ENCODE peak calls at places on chromosomes 2 and 18, in ten cellular contexts. H is prostate gland, J is ovary, W is spleen, X is right lobe of liver, R is endothelial cell of umbilical vein, G is adrenal gland, L is heart left ventricle, C is sigmoid colon, A is H1. Z is an unnamed sample.

GRCh38 chr2:161075701-161076100 is 84.5 kb upstream of the TANK start:
- DNase-seq in H (no peak), J (no peak), W (no peak), X (no peak), R (no peak), G (no peak), L (no peak), C (no peak), A (no peak), Z (no peak)

GRCh38 chr2:145957929-145958328 is 1438.0 kb upstream of the ZEB2 start:
- DNase-seq in H (no peak), J (no peak), W (no peak), X (no peak), R (no peak), G (no peak), L (no peak), C (no peak), A (no peak), Z (no peak)

GRCh38 chr2:150470435-150470834 is 17.0 kb downstream of the RND3 start:
- DNase-seq in H (no peak), J (no peak), W (no peak), X (no peak), R (peak; percentile 12), G (no peak), L (no peak), C (no peak), A (no peak), Z (no peak)

GRCh38 chr2:79512442-79513401 is at the start of gene CTNNA2:
- DNase-seq in H (no peak), J (peak; percentile 42), W (peak; percentile 75), X (peak; percentile 51), R (no peak), G (peak; percentile 70), L (peak; percentile 26), C (no peak), A (peak; percentile 89), Z (no peak)

GRCh38 chr2:168780671-168781071 is 21.8 kb upstream of the NOSTRIN start:
- DNase-seq in H (no peak), J (no peak), W (no peak), X (peak; percentile 53), R (peak; percentile 45), G (peak; percentile 43), L (no peak), C (no peak), A (no peak), Z (no peak)

GRCh38 chr18:66724664-66725356 is 120.9 kb upstream of the CDH19 start:
- DNase-seq in H (peak; percentile 63), J (no peak), W (no peak), X (peak; percentile 72), R (no peak), G (no peak), L (no peak), C (no peak), A (no peak), Z (no peak)

GRCh38 chr2:69046221-69046662 is 33.3 kb downstream of the ANTXR1 start:
- DNase-seq in H (no peak), J (no peak), W (no peak), X (no peak), R (peak; percentile 88), G (no peak), L (no peak), C (no peak), A (no peak), Z (no peak)

GRCh38 chr2:42928161-42928691 is 135.8 kb upstream of the HAAO start:
- DNase-seq in H (no peak), J (no peak), W (no peak), X (no peak), R (no peak), G (no peak), L (no peak), C (no peak), A (no peak), Z (no peak)

DNA sequence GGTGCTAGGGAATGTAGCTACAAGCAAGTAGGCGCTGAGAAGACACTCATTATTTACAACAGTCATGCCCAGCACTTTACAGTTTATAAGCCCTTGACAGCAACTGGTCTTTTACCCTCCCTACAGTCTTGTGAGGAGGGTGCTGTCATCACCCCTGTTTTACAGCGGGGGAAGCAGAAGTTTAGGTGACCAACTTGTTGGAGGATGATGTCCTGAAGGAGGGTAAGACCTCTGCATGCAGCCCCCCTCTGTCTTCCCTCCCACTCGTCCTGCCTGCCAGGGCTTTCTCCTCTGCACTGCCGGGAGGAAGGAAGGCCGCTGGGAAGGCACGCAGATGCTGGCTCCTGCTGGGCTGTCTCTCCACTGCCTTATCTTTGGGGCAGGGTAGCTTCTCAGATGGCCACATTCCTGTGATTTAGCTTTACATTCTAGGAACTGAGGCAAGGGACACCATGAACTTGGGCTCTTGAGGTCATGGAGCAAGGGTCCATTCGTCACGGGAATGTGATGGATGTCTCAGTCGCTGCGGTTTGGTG is 972 bp downstream of the IL1R1 start:
- DNase-seq in H (no peak), J (peak; percentile 60), W (no peak), X (no peak), R (peak; percentile 49), G (peak; percentile 55), L (peak; percentile 43), C (peak; percentile 72), A (no peak), Z (no peak)
- H3K4me3 ChIP-seq in H (peak overlapping the region; percentile 67), J (peak overlapping the region; percentile 64), W (peak overlapping the region; percentile 43), X (peak overlapping the region; percentile 60), R (peak overlapping the region; percentile 63), G (peak overlapping the region; percentile 26), L (peak overlapping the region; percentile 90), C (peak overlapping the region; percentile 64), A (no peak overlapping the region), Z (peak overlapping the region; percentile 86)

GRCh38 chr2:202965810-202966454 is 48.7 kb upstream of the NBEAL1 start:
- DNase-seq in H (no peak), J (no peak), W (no peak), X (no peak), R (peak; percentile 15), G (no peak), L (no peak), C (no peak), A (no peak), Z (no peak)
- TF ChIP-seq POLR2A in H (no peak), J (no peak), W (no peak), X (no peak), R (no peak), G (no peak), L (no peak), C (no peak), A (no peak), Z (no peak)

GRCh38 chr2:46537624-46538023 is 58.3 kb downstream of the TMEM247 start:
- DNase-seq in H (no peak), J (no peak), W (no peak), X (no peak), R (no peak), G (no peak), L (no peak), C (no peak), A (no peak), Z (no peak)
- H3K4me1 ChIP-seq in H (peaks cover 5% of the 10 kb centered on the region), J (peaks cover 2% of the 10 kb centered on the region), W (peaks cover 42% of the 10 kb centered on the region), X (no peaks in the 10 kb centered on the region), R (peaks cover 11% of the 10 kb centered on the region), G (peaks cover 7% of the 10 kb centered on the region), L (peaks cover 81% of the 10 kb centered on the region), C (peaks cover 23% of the 10 kb centered on the region), A (peaks cover 3% of the 10 kb centered on the region), Z (no peaks in the 10 kb centered on the region)

GRCh38 chr2:156399950-156400703 is 36.1 kb upstream of the GPD2 start:
- DNase-seq in H (peak; percentile 82), J (peak; percentile 88), W (peak; percentile 93), X (peak; percentile 92), R (no peak), G (peak; percentile 90), L (peak; percentile 90), C (peak; percentile 95), A (peak; percentile 85), Z (peak; percentile 66)
- H3K4me3 ChIP-seq in H (peak overlapping the region; percentile 48), J (peak overlapping the region; percentile 53), W (peak overlapping the region; percentile 87), X (peak overlapping the region; percentile 55), R (peak overlapping the region; percentile 71), G (peak overlapping the region; percentile 52), L (peak overlapping the region; percentile 80), C (peak overlapping the region; percentile 60), A (peak overlapping the region; percentile 94), Z (peak overlapping the region; percentile 77)

DNA sequence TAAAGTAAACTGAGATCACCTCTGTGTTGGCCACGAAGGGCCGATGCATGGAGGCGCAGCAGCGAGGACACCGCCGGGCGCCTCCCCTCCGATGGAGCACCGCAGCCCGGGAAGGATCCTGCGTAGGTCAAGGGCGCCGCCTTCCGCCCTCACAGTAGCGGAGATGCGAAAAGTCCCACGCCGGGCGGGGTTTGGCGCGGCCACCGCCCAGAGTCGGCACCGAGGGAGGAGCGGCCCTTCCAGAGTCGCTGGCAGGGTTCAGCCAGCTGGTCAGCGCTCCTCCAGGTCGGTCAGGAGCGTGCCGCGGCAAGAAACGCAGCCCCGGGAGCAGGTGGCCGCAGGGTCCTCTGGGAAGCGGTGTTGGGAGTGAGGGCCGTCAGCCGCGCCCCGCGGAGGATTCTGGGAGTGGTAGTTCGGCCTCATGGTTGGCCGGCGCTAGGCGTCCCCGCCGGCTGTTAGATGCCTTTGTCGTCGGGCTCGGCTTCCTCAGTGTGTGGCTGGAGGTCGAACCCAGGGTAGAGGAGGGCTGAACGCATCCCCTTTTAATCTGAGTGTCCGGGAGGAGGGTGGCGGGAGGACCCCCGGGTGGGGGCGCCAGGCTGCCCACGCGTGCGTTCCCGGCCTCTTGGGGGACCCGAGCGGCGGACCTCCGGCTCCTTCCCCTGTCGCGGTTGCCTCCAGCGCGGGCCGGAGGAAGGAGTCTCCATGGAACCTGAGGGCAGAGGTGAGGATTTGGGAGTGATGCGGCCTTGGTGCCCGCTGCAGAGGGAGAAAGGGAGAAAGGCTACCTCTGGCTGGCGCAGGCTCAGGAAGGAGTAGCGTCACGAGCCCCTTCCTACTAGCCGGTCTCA is at the start of gene ZNF892:
- DNase-seq in H (peak; percentile 92), J (peak; percentile 90), W (peak; percentile 96), X (peak; percentile 94), R (peak; percentile 90), G (peak; percentile 91), L (peak; percentile 94), C (peak; percentile 95), A (peak; percentile 92), Z (peak; percentile 88)
- TF ChIP-seq POLR2A in H (peak; percentile 34), J (no peak), W (no peak), X (no peak), R (peak; percentile 85), G (peak; percentile 28), L (peak; percentile 67), C (peak; percentile 48), A (peak; percentile 70), Z (peak; percentile 25)

GRCh38 chr2:207144191-207144795 is 21.5 kb downstream of the KLF7 start:
- DNase-seq in H (no peak), J (no peak), W (no peak), X (no peak), R (no peak), G (no peak), L (no peak), C (no peak), A (no peak), Z (no peak)

GRCh38 chr2:207141381-207141780 is 24.4 kb downstream of the KLF7 start:
- DNase-seq in H (no peak), J (no peak), W (no peak), X (no peak), R (no peak), G (no peak), L (no peak), C (no peak), A (no peak), Z (no peak)

GRCh38 chr2:207142461-207142860 is 23.3 kb downstream of the KLF7 start:
- DNase-seq in H (no peak), J (no peak), W (no peak), X (no peak), R (no peak), G (peak; percentile 54), L (no peak), C (no peak), A (peak; percentile 37), Z (no peak)

GRCh38 chr2:207143131-207143473 is 22.6 kb downstream of the KLF7 start:
- DNase-seq in H (no peak), J (no peak), W (no peak), X (no peak), R (no peak), G (no peak), L (no peak), C (no peak), A (no peak), Z (no peak)

GRCh38 chr2:207143474-207144190 is 22.1 kb downstream of the KLF7 start:
- DNase-seq in H (no peak), J (peak; percentile 88), W (peak; percentile 85), X (peak; percentile 67), R (peak; percentile 91), G (peak; percentile 73), L (peak; percentile 85), C (peak; percentile 90), A (peak; percentile 49), Z (no peak)
- H3K4me1 ChIP-seq in H (no peaks in the 10 kb centered on the region), J (peaks cover 23% of the 10 kb centered on the region), W (peaks cover 32% of the 10 kb centered on the region), X (no peaks in the 10 kb centered on the region), R (peaks cover 36% of the 10 kb centered on the region), G (peaks cover 46% of the 10 kb centered on the region), L (peaks cover 93% of the 10 kb centered on the region), C (peaks cover 99% of the 10 kb centered on the region), A (peaks cover 8% of the 10 kb centered on the region), Z (peaks cover 5% of the 10 kb centered on the region)